ENCODE peak calls at places on chromosomes 12 and 14, in ten cellular contexts. One of them, this sample, is unnamed.

GRCh38 chr12:18864900-18865561 is 127.1 kb downstream of the CAPZA3 start:
- DNase-seq in small intestine: peak
- DNase-seq in HCEC 1CT: peak
- DNase-seq in activated CD4-positive, alpha-beta T cell treated with anti-CD3 and anti-CD28 coated beads, Interleukin-2, amount 10 ng/mL, durations not matched to agents 24 days and 14 days: no peak
- DNase-seq in GM12865: peak
- DNase-seq in left ventricle myocardium inferior: no peak
- DNase-seq in iPS DF 19.7: no peak
- DNase-seq in NCI-H2081: no peak
- DNase-seq in GM10248: no peak
- DNase-seq in OCI-LY7: no peak
- DNase-seq in this sample: no peak

GRCh38 chr14:34650786-34651584 is 21.0 kb upstream of the SNX6 start:
- DNase-seq in GM12865: no peak
- DNase-seq in small intestine: no peak
- DNase-seq in OCI-LY7: no peak
- DNase-seq in activated CD4-positive, alpha-beta T cell treated with anti-CD3 and anti-CD28 coated beads, Interleukin-2, amount 10 ng/mL, durations not matched to agents 24 days and 14 days: no peak
- DNase-seq in iPS DF 19.7: no peak
- DNase-seq in NCI-H2081: no peak
- DNase-seq in HCEC 1CT: peak
- DNase-seq in GM10248: no peak
- DNase-seq in left ventricle myocardium inferior: no peak
- DNase-seq in this sample: no peak

GRCh38 chr12:57165741-57166140 is 18.3 kb upstream of the LRP1-AS start:
- DNase-seq in activated CD4-positive, alpha-beta T cell treated with anti-CD3 and anti-CD28 coated beads, Interleukin-2, amount 10 ng/mL, durations not matched to agents 24 days and 14 days: no peak
- DNase-seq in left ventricle myocardium inferior: no peak
- DNase-seq in iPS DF 19.7: no peak
- DNase-seq in GM10248: no peak
- DNase-seq in GM12865: no peak
- DNase-seq in small intestine: peak
- DNase-seq in NCI-H2081: no peak
- DNase-seq in OCI-LY7: no peak
- DNase-seq in HCEC 1CT: no peak
- DNase-seq in this sample: no peak

GRCh38 chr14:103074699-103075341 is 9.2 kb upstream of the LBHD2 start:
- DNase-seq in small intestine: no peak
- DNase-seq in NCI-H2081: no peak
- DNase-seq in activated CD4-positive, alpha-beta T cell treated with anti-CD3 and anti-CD28 coated beads, Interleukin-2, amount 10 ng/mL, durations not matched to agents 24 days and 14 days: peak
- DNase-seq in GM12865: peak
- DNase-seq in GM10248: peak
- DNase-seq in left ventricle myocardium inferior: peak
- DNase-seq in iPS DF 19.7: no peak
- DNase-seq in OCI-LY7: no peak
- DNase-seq in HCEC 1CT: no peak
- DNase-seq in this sample: no peak

GRCh38 chr12:44759289-44759688 is 116.8 kb downstream of the NELL2 start:
- DNase-seq in left ventricle myocardium inferior: no peak
- DNase-seq in GM12865: no peak
- DNase-seq in HCEC 1CT: no peak
- DNase-seq in iPS DF 19.7: no peak
- DNase-seq in GM10248: no peak
- DNase-seq in activated CD4-positive, alpha-beta T cell treated with anti-CD3 and anti-CD28 coated beads, Interleukin-2, amount 10 ng/mL, durations not matched to agents 24 days and 14 days: no peak
- DNase-seq in small intestine: no peak
- DNase-seq in OCI-LY7: no peak
- DNase-seq in NCI-H2081: no peak
- DNase-seq in this sample: no peak

GRCh38 chr12:109615556-109616229 is 42.1 kb downstream of the MVK start:
- DNase-seq in iPS DF 19.7: no peak
- DNase-seq in GM12865: no peak
- DNase-seq in activated CD4-positive, alpha-beta T cell treated with anti-CD3 and anti-CD28 coated beads, Interleukin-2, amount 10 ng/mL, durations not matched to agents 24 days and 14 days: no peak
- DNase-seq in GM10248: no peak
- DNase-seq in NCI-H2081: no peak
- DNase-seq in OCI-LY7: no peak
- DNase-seq in left ventricle myocardium inferior: no peak
- DNase-seq in HCEC 1CT: no peak
- DNase-seq in small intestine: no peak
- DNase-seq in this sample: no peak

GRCh38 chr12:85923767-85924331 is 49.8 kb downstream of the NTS start:
- DNase-seq in NCI-H2081: no peak
- DNase-seq in HCEC 1CT: peak
- DNase-seq in left ventricle myocardium inferior: no peak
- DNase-seq in OCI-LY7: peak
- DNase-seq in iPS DF 19.7: no peak
- DNase-seq in small intestine: peak
- DNase-seq in activated CD4-positive, alpha-beta T cell treated with anti-CD3 and anti-CD28 coated beads, Interleukin-2, amount 10 ng/mL, durations not matched to agents 24 days and 14 days: no peak
- DNase-seq in GM12865: no peak
- DNase-seq in GM10248: no peak
- DNase-seq in this sample: no peak

GRCh38 chr14:104188727-104189400 is 50.5 kb downstream of the KIF26A start:
- DNase-seq in left ventricle myocardium inferior: no peak
- DNase-seq in OCI-LY7: no peak
- DNase-seq in NCI-H2081: no peak
- DNase-seq in GM10248: no peak
- DNase-seq in activated CD4-positive, alpha-beta T cell treated with anti-CD3 and anti-CD28 coated beads, Interleukin-2, amount 10 ng/mL, durations not matched to agents 24 days and 14 days: no peak
- DNase-seq in small intestine: no peak
- DNase-seq in GM12865: no peak
- DNase-seq in iPS DF 19.7: no peak
- DNase-seq in HCEC 1CT: no peak
- DNase-seq in this sample: no peak

GRCh38 chr12:48119834-48120195 is 651 bp downstream of the PFKM start:
- DNase-seq in iPS DF 19.7: no peak
- DNase-seq in OCI-LY7: no peak
- DNase-seq in GM12865: no peak
- DNase-seq in left ventricle myocardium inferior: no peak
- DNase-seq in small intestine: no peak
- DNase-seq in activated CD4-positive, alpha-beta T cell treated with anti-CD3 and anti-CD28 coated beads, Interleukin-2, amount 10 ng/mL, durations not matched to agents 24 days and 14 days: no peak
- DNase-seq in HCEC 1CT: peak
- DNase-seq in GM10248: no peak
- DNase-seq in NCI-H2081: no peak
- DNase-seq in this sample: no peak

GRCh38 chr12:38056701-38057689 is 259.6 kb upstream of the ALG10B start:
- DNase-seq in activated CD4-positive, alpha-beta T cell treated with anti-CD3 and anti-CD28 coated beads, Interleukin-2, amount 10 ng/mL, durations not matched to agents 24 days and 14 days: no peak
- DNase-seq in left ventricle myocardium inferior: no peak
- DNase-seq in NCI-H2081: no peak
- DNase-seq in small intestine: no peak
- DNase-seq in OCI-LY7: no peak
- DNase-seq in iPS DF 19.7: no peak
- DNase-seq in GM12865: no peak
- DNase-seq in GM10248: no peak
- DNase-seq in HCEC 1CT: no peak
- DNase-seq in this sample: no peak

GRCh38 chr12:14959916-14960315 is 1.5 kb downstream of the ARHGDIB start:
- DNase-seq in GM12865: no peak
- DNase-seq in HCEC 1CT: no peak
- DNase-seq in iPS DF 19.7: no peak
- DNase-seq in small intestine: no peak
- DNase-seq in activated CD4-positive, alpha-beta T cell treated with anti-CD3 and anti-CD28 coated beads, Interleukin-2, amount 10 ng/mL, durations not matched to agents 24 days and 14 days: peak
- DNase-seq in GM10248: no peak
- DNase-seq in OCI-LY7: no peak
- DNase-seq in NCI-H2081: no peak
- DNase-seq in left ventricle myocardium inferior: no peak
- DNase-seq in this sample: no peak

GRCh38 chr12:57868870-57869609 is 22.5 kb upstream of the CTDSP2 start:
- DNase-seq in NCI-H2081: no peak
- DNase-seq in small intestine: no peak
- DNase-seq in HCEC 1CT: no peak
- DNase-seq in GM10248: no peak
- DNase-seq in iPS DF 19.7: no peak
- DNase-seq in left ventricle myocardium inferior: no peak
- DNase-seq in GM12865: no peak
- DNase-seq in OCI-LY7: no peak
- DNase-seq in activated CD4-positive, alpha-beta T cell treated with anti-CD3 and anti-CD28 coated beads, Interleukin-2, amount 10 ng/mL, durations not matched to agents 24 days and 14 days: no peak
- DNase-seq in this sample: peak

GRCh38 chr14:95294320-95294719 is 25.4 kb downstream of the CLMN start:
- DNase-seq in left ventricle myocardium inferior: no peak
- DNase-seq in HCEC 1CT: no peak
- DNase-seq in GM10248: no peak
- DNase-seq in GM12865: no peak
- DNase-seq in NCI-H2081: no peak
- DNase-seq in iPS DF 19.7: no peak
- DNase-seq in small intestine: no peak
- DNase-seq in OCI-LY7: no peak
- DNase-seq in activated CD4-positive, alpha-beta T cell treated with anti-CD3 and anti-CD28 coated beads, Interleukin-2, amount 10 ng/mL, durations not matched to agents 24 days and 14 days: no peak
- DNase-seq in this sample: no peak

GRCh38 chr14:105182296-105183020 is 1.3 kb upstream of the NUDT14 start:
- DNase-seq in activated CD4-positive, alpha-beta T cell treated with anti-CD3 and anti-CD28 coated beads, Interleukin-2, amount 10 ng/mL, durations not matched to agents 24 days and 14 days: no peak
- DNase-seq in iPS DF 19.7: no peak
- DNase-seq in GM10248: no peak
- DNase-seq in HCEC 1CT: no peak
- DNase-seq in left ventricle myocardium inferior: no peak
- DNase-seq in NCI-H2081: no peak
- DNase-seq in OCI-LY7: no peak
- DNase-seq in GM12865: no peak
- DNase-seq in small intestine: no peak
- DNase-seq in this sample: no peak

GRCh38 chr12:107990325-107990724 is 138.8 kb upstream of the WSCD2 start:
- DNase-seq in HCEC 1CT: no peak
- DNase-seq in small intestine: peak
- DNase-seq in NCI-H2081: no peak
- DNase-seq in activated CD4-positive, alpha-beta T cell treated with anti-CD3 and anti-CD28 coated beads, Interleukin-2, amount 10 ng/mL, durations not matched to agents 24 days and 14 days: peak
- DNase-seq in iPS DF 19.7: peak
- DNase-seq in GM12865: peak
- DNase-seq in OCI-LY7: peak
- DNase-seq in left ventricle myocardium inferior: peak
- DNase-seq in GM10248: peak
- DNase-seq in this sample: peak

GRCh38 chr12:96190403-96191170 is 3.6 kb upstream of the ELK3 start:
- DNase-seq in HCEC 1CT: peak
- DNase-seq in GM10248: no peak
- DNase-seq in left ventricle myocardium inferior: no peak
- DNase-seq in OCI-LY7: no peak
- DNase-seq in NCI-H2081: no peak
- DNase-seq in GM12865: peak
- DNase-seq in small intestine: no peak
- DNase-seq in activated CD4-positive, alpha-beta T cell treated with anti-CD3 and anti-CD28 coated beads, Interleukin-2, amount 10 ng/mL, durations not matched to agents 24 days and 14 days: no peak
- DNase-seq in iPS DF 19.7: no peak
- DNase-seq in this sample: no peak